ENCODE peak calls at places on chromosomes 13 and 19, in eight cellular contexts. W, B, P, Y, A, T, M and U are unnamed samples. For H3K4me1, the result is how much of the 10 kb centered on the place peaks cover.

GRCh38 chr19:16235811-16236710 is 38.4 kb downstream of the AP1M1 start:
- DNase-seq in Y (no peak), T (peak), W (no peak), A (no peak), M (no peak), P (no peak), B (no peak), U (no peak)

GRCh38 chr19:662207-662961 is 630 bp downstream of the RNF126 start:
- DNase-seq in W (peak), T (peak), Y (peak), B (peak), M (peak), A (peak), P (no peak), U (no peak)

GRCh38 chr19:43905897-43906296 is 29.2 kb downstream of the ZNF45 start:
- DNase-seq in Y (no peak), B (no peak), A (no peak), M (no peak), W (no peak), T (no peak), P (no peak), U (no peak)

GRCh38 chr19:35901055-35901644 is 810 bp upstream of the NFKBID start:
- DNase-seq in M (peak), T (peak), A (peak), W (peak), Y (no peak), B (no peak), P (no peak), U (no peak)

GRCh38 chr19:15101479-15102082 is 5.6 kb upstream of the SYDE1 start:
- DNase-seq in M (peak), W (peak), Y (no peak), B (peak), T (no peak), A (no peak), P (no peak), U (peak)

GRCh38 chr19:43658001-43658400 is 12.0 kb downstream of the PLAUR start:
- DNase-seq in T (no peak), A (no peak), Y (no peak), P (no peak), B (no peak), W (no peak), M (no peak), U (no peak)

GRCh38 chr13:94309997-94310842 is 169.3 kb downstream of the DCT start:
- DNase-seq in A (peak), M (no peak), Y (no peak), T (no peak), P (no peak), W (peak), B (no peak), U (peak)

GRCh38 chr13:21040120-21040834 is 21.1 kb downstream of the LATS2 start:
- DNase-seq in T (no peak), Y (no peak), B (no peak), P (no peak), W (no peak), A (no peak), M (no peak), U (no peak)

GRCh38 chr19:35805518-35806102 is 7.0 kb downstream of the PRODH2 start:
- DNase-seq in P (no peak), T (no peak), Y (no peak), A (no peak), W (no peak), B (no peak), M (no peak), U (no peak)

GRCh38 chr19:7257148-7258041 is 36.8 kb downstream of the INSR start:
- DNase-seq in W (peak), T (no peak), P (peak), M (peak), B (peak), Y (peak), A (peak), U (peak)

GRCh38 chr13:47289578-47289977 is 392.7 kb upstream of the HTR2A start:
- DNase-seq in Y (no peak), M (peak), B (no peak), W (no peak), P (no peak), T (no peak), A (no peak), U (peak)

GRCh38 chr13:46165485-46166220 is 16.3 kb downstream of the LCP1 start:
- DNase-seq in A (peak), W (no peak), M (no peak), B (no peak), Y (no peak), P (no peak), T (no peak), U (peak)

GRCh38 chr13:55244991-55245644 is 1895.6 kb upstream of the PRR20A start:
- DNase-seq in M (peak), A (no peak), B (peak), T (no peak), Y (no peak), W (no peak), P (no peak), U (no peak)

GRCh38 chr19:32287811-32288227 is 57.6 kb upstream of the ZNF507 start:
- DNase-seq in P (peak), B (peak), A (peak), Y (peak), M (peak), T (no peak), W (peak), U (no peak)

GRCh38 chr19:41758846-41759245 is 3.5 kb downstream of the CEACAM6 start:
- DNase-seq in P (no peak), B (no peak), T (no peak), Y (no peak), M (no peak), A (no peak), W (no peak), U (no peak)

GRCh38 chr19:45005787-45006186 is 4.5 kb downstream of the RELB start:
- DNase-seq in W (no peak), B (no peak), T (no peak), Y (no peak), P (no peak), M (no peak), A (no peak), U (no peak)
- H3K4me1 ChIP-seq in W (under half), B (under half), T (under half), Y (under half), P (under half), M (under half), A (under half), U (under half)

GRCh38 chr13:33231339-33231738 is 54.2 kb downstream of the STARD13 start:
- DNase-seq in M (no peak), W (no peak), Y (no peak), P (no peak), B (no peak), T (no peak), A (no peak), U (no peak)
- H3K4me1 ChIP-seq in M (under half), W (half or more), Y (under half), P (under half), B (half or more), T (under half), A (half or more), U (half or more)

GRCh38 chr19:38132781-38133180 is 91.2 kb downstream of the DPF1 start:
- DNase-seq in W (no peak), A (no peak), T (no peak), Y (no peak), P (no peak), M (no peak), B (no peak), U (no peak)

GRCh38 chr19:38134538-38135149 is 89.4 kb downstream of the DPF1 start:
- DNase-seq in M (peak), Y (peak), T (no peak), B (peak), W (peak), A (no peak), P (no peak), U (peak)

GRCh38 chr19:38135150-38135998 is 88.6 kb downstream of the DPF1 start:
- DNase-seq in M (no peak), P (no peak), B (no peak), T (no peak), Y (no peak), W (peak), A (no peak), U (peak)

GRCh38 chr19:38125238-38125637 is 98.8 kb downstream of the DPF1 start:
- DNase-seq in B (no peak), T (no peak), Y (no peak), P (no peak), A (no peak), M (no peak), W (no peak), U (no peak)

DNA sequence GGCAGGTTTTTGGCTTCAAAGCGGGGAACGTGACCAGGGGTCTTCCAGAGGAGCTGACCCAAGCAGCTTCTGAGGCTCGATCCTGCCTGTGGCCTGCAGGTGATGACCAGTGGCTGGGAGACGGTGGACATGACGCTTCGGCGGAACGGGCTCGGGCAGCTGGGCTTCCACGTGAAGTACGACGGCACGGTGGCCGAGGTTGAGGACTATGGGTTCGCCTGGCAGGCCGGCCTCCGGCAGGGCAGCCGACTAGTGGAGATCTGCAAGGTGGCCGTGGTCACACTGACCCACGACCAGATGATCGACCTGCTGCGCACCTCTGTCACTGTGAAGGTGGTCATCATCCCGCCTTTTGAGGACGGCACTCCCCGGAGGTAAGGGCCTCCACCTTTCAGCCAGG is 93.6 kb downstream of the DPF1 start:
- DNase-seq in T (no peak), M (no peak), A (no peak), W (no peak), P (no peak), Y (no peak), B (no peak), U (no peak)
- H3K4me1 ChIP-seq in T (under half), M (under half), A (under half), W (under half), P (under half), Y (under half), B (under half), U (under half)

GRCh38 chr13:113216165-113217056 is 7.0 kb downstream of the CUL4A start:
- DNase-seq in Y (peak), W (peak), A (peak), B (peak), T (no peak), M (peak), P (no peak), U (peak)
- H3K4me1 ChIP-seq in Y (under half), W (under half), A (under half), B (under half), T (under half), M (under half), P (under half), U (under half)

GRCh38 chr19:18715416-18715815 is 31.9 kb downstream of the CRTC1 start:
- DNase-seq in A (no peak), P (no peak), Y (no peak), B (no peak), M (no peak), W (no peak), T (no peak), U (no peak)
- H3K4me1 ChIP-seq in A (under half), P (under half), Y (under half), B (under half), M (under half), W (under half), T (under half), U (under half)

GRCh38 chr13:50069255-50069654 is 54.0 kb downstream of the KCNRG start:
- DNase-seq in M (no peak), B (no peak), T (no peak), W (peak), P (no peak), A (no peak), Y (no peak), U (no peak)
- H3K4me1 ChIP-seq in M (under half), B (under half), T (under half), W (under half), P (under half), A (under half), Y (under half), U (under half)

GRCh38 chr13:33606692-33607091 is 211.3 kb upstream of the RFC3 start:
- DNase-seq in T (no peak), A (no peak), B (no peak), W (peak), M (peak), Y (no peak), P (no peak), U (no peak)

GRCh38 chr13:33615436-33615835 is 202.5 kb upstream of the RFC3 start:
- DNase-seq in A (no peak), T (no peak), W (no peak), B (no peak), Y (no peak), P (no peak), M (no peak), U (no peak)

GRCh38 chr13:33612641-33613638 is 205.0 kb upstream of the RFC3 start:
- DNase-seq in A (no peak), Y (no peak), M (no peak), W (no peak), T (no peak), B (no peak), P (no peak), U (no peak)

GRCh38 chr13:33610471-33611015 is 207.4 kb upstream of the RFC3 start:
- DNase-seq in W (no peak), M (no peak), P (no peak), T (no peak), B (no peak), A (peak), Y (no peak), U (no peak)

DNA sequence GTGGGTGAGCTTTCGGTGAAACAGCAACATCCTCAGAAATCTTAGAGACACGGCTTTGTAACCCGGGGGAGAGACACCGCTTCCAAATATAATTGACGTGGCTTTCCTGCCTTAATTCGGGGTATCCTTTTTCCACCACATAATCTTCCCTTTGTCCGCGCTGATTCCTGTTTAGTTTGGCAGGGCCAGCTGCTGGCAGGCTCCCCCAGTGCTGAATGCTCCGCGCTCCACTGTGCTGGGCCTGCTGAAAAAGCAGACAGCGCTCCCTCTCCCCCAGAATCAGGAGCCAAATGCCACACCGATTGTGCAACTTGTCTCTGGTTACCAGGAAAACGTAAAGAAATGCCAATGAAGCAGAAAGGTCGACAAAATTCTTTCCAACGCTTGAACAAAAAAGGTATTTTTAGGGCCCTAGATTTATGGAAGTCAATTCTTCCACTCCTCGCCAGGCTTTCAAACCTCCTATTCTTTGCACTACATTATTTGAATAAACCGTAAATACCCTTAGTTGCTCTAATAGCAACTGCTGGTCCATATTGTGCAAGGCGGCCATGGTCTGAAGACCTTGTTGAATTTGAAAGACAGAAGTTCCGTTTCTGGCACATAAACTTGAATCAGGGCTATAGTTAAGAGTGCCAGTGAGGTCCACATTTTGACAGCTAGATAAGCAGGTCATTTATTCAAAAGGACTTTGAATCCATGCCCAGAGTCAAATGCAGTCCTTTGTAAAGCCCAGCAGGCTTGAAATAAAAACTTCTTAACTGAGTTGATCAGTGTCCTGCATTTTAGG is 206.7 kb upstream of the RFC3 start:
- DNase-seq in B (peak), T (no peak), Y (peak), M (no peak), A (peak), W (no peak), P (peak), U (no peak)
- H3K4me1 ChIP-seq in B (under half), T (under half), Y (under half), M (under half), A (under half), W (under half), P (under half), U (under half)